ENCODE peak calls at places on chromosomes 6 and 20, in five cellular contexts. C is GM12892, S is spleen, T is A549, E is body of pancreas. H is an unnamed sample.

GRCh38 chr6:115612216-115612615 is 448.5 kb downstream of the FRK start:
- DNase-seq in C (no peak), S (no peak), T (no peak), E (no peak), H (no peak)

GRCh38 chr20:6083926-6084325 is 30.1 kb upstream of the LRRN4 start:
- DNase-seq in C (no peak), S (no peak), T (no peak), E (no peak), H (no peak)

GRCh38 chr6:34457747-34458462 is 8.0 kb upstream of the PACSIN1 start:
- DNase-seq in C (no peak), S (peak; percentile 61), T (no peak), E (no peak), H (no peak)

GRCh38 chr20:32664352-32665159 is 9.2 kb downstream of the C20orf203 start:
- DNase-seq in C (no peak), S (no peak), T (no peak), E (peak; percentile 61), H (no peak)

GRCh38 chr6:32908897-32909296 is 31.9 kb downstream of the HLA-DMB start:
- DNase-seq in C (no peak), S (no peak), T (no peak), E (peak; percentile 34), H (no peak)

GRCh38 chr6:33213166-33213988 is 5.1 kb downstream of the RING1 start:
- DNase-seq in C (peak; percentile 40), S (peak; percentile 79), T (no peak), E (peak; percentile 30), H (no peak)

GRCh38 chr20:49754596-49754995 is 40.9 kb upstream of the B4GALT5 start:
- DNase-seq in C (no peak), S (no peak), T (no peak), E (no peak), H (no peak)

GRCh38 chr6:50905297-50905696 is 86.6 kb downstream of the TFAP2B start:
- DNase-seq in C (no peak), S (no peak), T (no peak), E (no peak), H (no peak)

GRCh38 chr20:24917797-24918578 is 31.1 kb upstream of the CST7 start:
- DNase-seq in C (peak; percentile 79), S (peak; percentile 86), T (peak; percentile 80), E (peak; percentile 90), H (no peak)

GRCh38 chr20:396619-397431 is 11.3 kb upstream of the RBCK1 start:
- DNase-seq in C (no peak), S (peak; percentile 22), T (no peak), E (peak; percentile 46), H (no peak)

GRCh38 chr20:64069614-64070243 is 6.7 kb downstream of the TCEA2 start:
- DNase-seq in C (peak; percentile 67), S (peak; percentile 85), T (peak; percentile 87), E (peak; percentile 58), H (no peak)

GRCh38 chr20:21145424-21145823 is 19.5 kb downstream of the KIZ start:
- DNase-seq in C (no peak), S (no peak), T (no peak), E (no peak), H (no peak)

GRCh38 chr6:31780507-31781243 is 3.5 kb upstream of the VWA7 start:
- DNase-seq in C (no peak), S (no peak), T (no peak), E (no peak), H (no peak)

GRCh38 chr6:31778999-31779885 is 2.1 kb upstream of the VWA7 start:
- DNase-seq in C (no peak), S (no peak), T (no peak), E (no peak), H (no peak)

GRCh38 chr6:31782126-31782941 is 5.2 kb upstream of the VWA7 start:
- DNase-seq in C (peak; percentile 10), S (no peak), T (no peak), E (no peak), H (no peak)

GRCh38 chr6:31779908-31780307 is 2.8 kb upstream of the VWA7 start:
- DNase-seq in C (no peak), S (no peak), T (no peak), E (no peak), H (no peak)

GRCh38 chr6:31781244-31782125 is 4.4 kb upstream of the VWA7 start:
- DNase-seq in C (peak; percentile 11), S (no peak), T (no peak), E (no peak), H (peak; percentile 93)
- TF ChIP-seq POLR2A in C (no peak), S (no peak), T (no peak), E (no peak), H (no peak)

DNA sequence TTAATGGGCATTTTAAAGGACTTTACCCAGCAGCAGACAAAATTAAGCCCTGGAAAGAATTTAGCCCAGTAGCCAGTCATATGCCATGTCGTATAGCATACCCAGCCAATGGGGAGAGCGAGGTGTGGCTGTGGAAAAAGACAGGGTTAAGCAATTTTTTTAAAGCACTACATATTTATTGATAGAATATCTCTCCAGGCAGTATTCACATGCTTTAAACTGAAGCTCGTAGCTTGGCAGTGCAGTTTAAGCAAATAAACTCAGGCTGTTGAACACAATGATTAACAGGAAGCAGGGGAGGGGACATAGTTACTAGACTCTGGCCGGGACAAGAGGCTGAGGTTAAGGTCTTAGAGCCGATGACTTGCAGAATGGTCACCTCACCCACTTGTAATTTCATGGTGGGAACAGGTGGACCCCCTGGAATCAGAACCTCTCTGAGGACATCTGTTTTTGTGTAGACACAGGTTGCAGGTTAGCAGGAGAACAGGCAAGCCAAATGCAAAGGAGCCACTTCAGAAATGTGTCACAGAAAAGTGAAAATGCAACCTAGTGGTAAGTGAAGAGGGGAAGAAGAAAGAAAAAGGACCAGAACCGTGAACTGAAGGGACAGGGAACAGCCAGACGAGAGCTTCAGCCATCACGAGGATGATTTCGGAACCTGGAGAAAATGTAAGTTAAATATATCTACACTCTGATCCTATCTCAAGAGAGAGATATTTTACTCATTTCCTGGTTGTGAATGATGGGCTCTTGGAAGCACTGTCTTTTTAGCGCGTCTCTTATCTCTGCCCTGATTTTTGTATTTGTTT is 7.2 kb downstream of the GCNT2 start:
- DNase-seq in C (no peak), S (no peak), T (peak; percentile 66), E (peak; percentile 68), H (no peak)
- TF ChIP-seq POLR2A in C (peak; percentile 63), S (no peak), T (no peak), E (peak; percentile 28), H (no peak)

GRCh38 chr20:44310664-44311639 is at the start of gene FITM2:
- DNase-seq in C (peak; percentile 99), S (peak; percentile 100), T (peak; percentile 96), E (peak; percentile 99), H (no peak)
- TF ChIP-seq POLR2A in C (no peak), S (no peak), T (peak; percentile 88), E (no peak), H (no peak)

GRCh38 chr6:43180985-43181384 is 1.0 kb upstream of the CUL9 start:
- DNase-seq in C (no peak), S (no peak), T (no peak), E (no peak), H (no peak)

GRCh38 chr6:43181621-43181941 is 415 bp upstream of the CUL9 start:
- DNase-seq in C (no peak), S (no peak), T (no peak), E (no peak), H (no peak)

GRCh38 chr6:43180058-43180457 is 1.9 kb upstream of the CUL9 start:
- DNase-seq in C (no peak), S (no peak), T (no peak), E (no peak), H (no peak)

GRCh38 chr6:43183441-43183840 is 1.4 kb downstream of the CUL9 start:
- DNase-seq in C (no peak), S (no peak), T (no peak), E (no peak), H (no peak)

GRCh38 chr6:43181942-43182860 is at the start of gene CUL9:
- DNase-seq in C (peak; percentile 94), S (peak; percentile 98), T (peak; percentile 44), E (peak; percentile 91), H (no peak)
- TF ChIP-seq POLR2A in C (peak; percentile 86), S (no peak), T (peak; percentile 63), E (peak; percentile 24), H (no peak)